ENCODE peak calls at places on chromosomes 6 and 20, in seven cellular contexts. Y, O, K, M, Z, H and V are unnamed samples.

GRCh38 chr20:48180039-48180438 is 394.8 kb upstream of the SULF2 start:
- DNase-seq in H (no peak), K (no peak), O (no peak), Z (peak), Y (no peak), M (no peak), V (peak)

GRCh38 chr6:106339334-106340029 is 13.9 kb upstream of the ATG5 start:
- DNase-seq in O (peak), H (peak), Y (peak), Z (peak), M (peak), K (no peak), V (peak)

GRCh38 chr6:41228088-41228487 is at the start of gene TREML4:
- DNase-seq in Y (no peak), H (no peak), Z (no peak), K (no peak), M (no peak), O (no peak), V (no peak)

GRCh38 chr6:113672691-113673149 is 184.4 kb upstream of the MARCKS start:
- DNase-seq in H (peak), Y (no peak), K (peak), M (peak), Z (peak), O (peak), V (no peak)

GRCh38 chr6:12992770-12993169 is 276.2 kb downstream of the PHACTR1 start:
- DNase-seq in O (no peak), Z (no peak), Y (no peak), K (no peak), M (no peak), H (no peak), V (no peak)

GRCh38 chr6:115896538-115897129 is 164.1 kb downstream of the FRK start:
- DNase-seq in O (no peak), M (peak), H (peak), Y (peak), K (no peak), Z (peak), V (peak)

GRCh38 chr6:156508923-156509322 is 268.3 kb upstream of the ARID1B start:
- DNase-seq in K (no peak), H (no peak), Z (no peak), M (no peak), O (no peak), Y (peak), V (no peak)

GRCh38 chr6:89351632-89352328 is 742 bp downstream of the UBE2J1 start:
- DNase-seq in Z (peak), Y (no peak), O (no peak), M (no peak), K (no peak), H (no peak), V (peak)

GRCh38 chr6:15452182-15452941 is 206.5 kb downstream of the JARID2 start:
- DNase-seq in Z (no peak), O (no peak), Y (no peak), M (no peak), H (no peak), K (no peak), V (no peak)

GRCh38 chr20:53794529-53795115 is 201.0 kb upstream of the ZNF217 start:
- DNase-seq in H (no peak), Y (no peak), O (no peak), K (no peak), Z (no peak), M (peak), V (no peak)

GRCh38 chr6:160883999-160884398 is 107.6 kb upstream of the MAP3K4 start:
- DNase-seq in O (no peak), K (no peak), M (no peak), Z (no peak), Y (no peak), H (no peak), V (no peak)

GRCh38 chr20:6838181-6838826 is 70.8 kb downstream of the BMP2 start:
- DNase-seq in Z (peak), K (no peak), Y (peak), O (no peak), M (no peak), H (no peak), V (peak)

GRCh38 chr20:15475483-15475882 is 1097.8 kb downstream of the KIF16B start:
- DNase-seq in K (peak), Y (peak), H (no peak), M (peak), Z (no peak), O (no peak), V (peak)

GRCh38 chr6:128807577-128807976 is 75.4 kb upstream of the LAMA2 start:
- DNase-seq in Y (peak), O (no peak), Z (peak), H (peak), M (peak), K (no peak), V (peak)

GRCh38 chr6:87714093-87714809 is 12.2 kb upstream of the AKIRIN2 start:
- DNase-seq in Y (peak), O (no peak), Z (peak), M (no peak), K (no peak), H (no peak), V (peak)

GRCh38 chr20:50399003-50399916 is 110.9 kb upstream of the PTPN1 start:
- DNase-seq in K (peak), Z (no peak), Y (no peak), H (no peak), M (peak), O (peak), V (no peak)

GRCh38 chr6:41625442-41625841 is 12.8 kb upstream of the MDFI start:
- DNase-seq in H (no peak), Z (no peak), Y (no peak), K (no peak), M (no peak), O (peak), V (peak)

GRCh38 chr6:149761438-149761837 is 11.9 kb downstream of the PCMT1 start:
- DNase-seq in M (no peak), Z (peak), Y (no peak), K (no peak), O (no peak), H (no peak), V (no peak)